ENCODE peak calls at places on chromosome 11, in seven cellular contexts. V is GM20000, X is WTC11, W is progenitor cell of endocrine pancreas, O is endothelial cell of umbilical vein, D is HFF-Myc, G is foreskin fibroblast. A is an unnamed sample.

GRCh38 chr11:78371221-78371899 is 46.3 kb downstream of the GAB2 start:
- DNase-seq in V (no peak), X (no peak), W (no peak), O (no peak), D (no peak), G (no peak), A (no peak)

GRCh38 chr11:121722431-121723256 is 269.9 kb upstream of the SORL1-AS1 start:
- DNase-seq in W (peak; percentile 62), V (no peak), G (peak; percentile 93), O (peak; percentile 94), X (peak; percentile 63), D (peak; percentile 64), A (no peak)

GRCh38 chr11:128518493-128519207 is 68.7 kb downstream of the ETS1 start:
- DNase-seq in G (no peak), V (no peak), O (no peak), D (no peak), X (no peak), W (no peak), A (no peak)

GRCh38 chr11:76152741-76153608 is 53.3 kb downstream of the WNT11 start:
- DNase-seq in W (no peak), D (no peak), O (no peak), G (no peak), X (no peak), V (peak; percentile 72), A (no peak)

GRCh38 chr11:124194696-124195418 is 11.7 kb downstream of the OR10D3 start:
- DNase-seq in W (no peak), G (peak; percentile 42), V (peak; percentile 56), D (peak; percentile 45), O (peak; percentile 79), X (peak; percentile 56), A (no peak)

GRCh38 chr11:63915961-63916836 is 765 bp downstream of the RCOR2 start:
- DNase-seq in O (no peak), G (peak; percentile 77), W (peak; percentile 76), V (peak; percentile 80), D (no peak), X (peak; percentile 96), A (no peak)

GRCh38 chr11:123544631-123545375 is 109.6 kb downstream of the SCN3B start:
- DNase-seq in V (no peak), W (no peak), X (no peak), D (no peak), G (no peak), O (no peak), A (no peak)

GRCh38 chr11:127524618-127525017 is 524.0 kb upstream of the KIRREL3 start:
- DNase-seq in X (no peak), O (no peak), D (no peak), V (no peak), W (no peak), G (no peak), A (no peak)

DNA sequence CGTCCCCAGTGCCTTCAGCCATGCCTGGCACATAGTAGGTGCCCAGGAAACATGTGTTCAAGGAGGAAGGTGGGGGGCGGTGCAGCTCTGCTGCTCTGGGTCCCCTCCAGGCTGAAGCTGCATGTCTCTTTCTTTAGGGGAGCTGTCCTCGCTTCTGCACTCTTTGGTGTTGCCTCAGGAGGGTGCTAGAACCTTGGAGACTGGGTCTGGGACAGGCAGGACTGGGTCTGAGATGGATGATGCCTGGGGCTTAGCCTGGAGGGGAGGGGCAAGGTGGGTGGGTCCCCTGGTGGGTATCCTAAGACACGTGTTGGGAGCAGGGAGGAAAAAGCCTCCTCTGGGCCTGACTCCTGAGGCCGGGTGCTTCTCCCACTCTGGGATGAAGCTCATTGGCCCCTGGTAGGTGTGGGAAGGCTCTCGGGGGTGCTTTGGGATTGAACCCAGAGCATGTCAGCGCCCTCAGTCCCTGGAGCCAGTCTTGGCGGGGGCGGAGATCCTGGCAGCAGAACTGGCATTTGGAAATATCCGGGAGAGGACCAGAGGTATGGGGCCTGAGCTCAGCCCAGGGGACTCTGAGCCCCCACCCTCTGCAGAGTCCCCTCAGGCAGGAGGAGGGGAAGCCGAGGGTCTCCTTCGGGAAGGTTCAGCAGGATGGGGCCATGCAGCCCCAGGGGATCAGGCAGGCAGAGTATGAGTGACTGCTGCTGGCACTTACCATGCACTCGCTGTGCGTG is 6.7 kb upstream of the GSTP1 start:
- DNase-seq in D (no peak), O (no peak), G (no peak), V (no peak), W (no peak), X (peak; percentile 50), A (no peak)
- TF ChIP-seq CTCF in D (no peak), O (no peak), G (no peak), V (no peak), W (no peak), X (no peak), A (no peak)

DNA sequence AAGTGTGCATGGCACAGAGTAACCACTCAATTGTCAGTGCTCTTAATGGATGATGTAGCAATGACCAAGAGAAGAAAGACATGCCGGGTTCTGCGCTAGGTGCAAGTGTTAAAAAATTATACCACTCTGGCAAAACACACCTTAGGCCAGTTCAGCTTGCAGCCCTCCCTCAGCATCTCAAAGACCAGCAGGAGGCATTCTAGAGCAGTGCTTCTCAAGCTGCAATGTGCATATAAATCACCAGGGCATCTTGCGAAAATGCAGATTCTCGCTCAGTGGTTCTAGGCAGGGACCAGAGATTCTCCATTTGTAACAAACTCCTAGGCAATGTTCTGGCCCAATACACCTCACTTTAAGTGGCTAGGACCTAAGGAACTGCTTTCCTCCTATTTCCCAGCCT is 337.3 kb upstream of the API5 start:
- DNase-seq in D (no peak), X (peak; percentile 32), O (no peak), G (no peak), W (no peak), V (no peak), A (no peak)
- TF ChIP-seq CTCF in D (no peak), X (no peak), O (no peak), G (no peak), W (no peak), V (no peak), A (no peak)

DNA sequence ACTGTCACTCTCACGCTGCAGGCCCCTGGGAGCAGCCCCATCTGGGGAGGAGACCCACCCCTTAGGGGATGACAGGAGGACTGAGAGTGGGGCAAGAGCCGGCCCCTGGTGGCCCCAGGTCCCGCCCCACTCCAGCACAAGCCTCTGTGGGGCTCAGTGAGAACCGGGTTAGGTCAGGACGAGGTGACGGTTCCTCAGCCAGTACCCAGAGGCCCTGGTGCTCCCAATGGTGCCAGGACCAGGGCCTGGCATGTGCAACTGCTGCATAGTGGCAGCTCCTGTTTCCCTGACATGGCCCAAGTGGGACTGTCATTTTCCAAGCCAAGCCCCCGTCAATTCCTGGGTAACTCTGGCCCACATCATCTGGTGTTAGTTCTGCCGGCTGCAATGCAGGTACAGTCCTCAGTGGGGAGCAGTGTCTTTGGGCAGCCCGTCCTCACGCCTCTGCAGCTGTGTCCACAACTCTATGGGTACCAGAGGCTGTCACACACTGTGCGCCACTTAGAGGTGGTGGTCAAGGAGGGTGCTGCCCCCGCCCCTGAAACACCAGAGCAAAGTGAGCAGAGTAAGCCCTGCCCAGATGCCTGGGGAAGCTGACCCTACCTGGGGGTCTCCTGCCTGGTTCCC is 15.9 kb downstream of the CHID1 start:
- DNase-seq in X (peak; percentile 50), W (no peak), G (no peak), D (no peak), O (no peak), V (no peak), A (no peak)
- TF ChIP-seq CTCF in X (peak; percentile 18), W (no peak), G (no peak), D (peak; percentile 10), O (no peak), V (no peak), A (no peak)

GRCh38 chr11:114171257-114172054 is 111.9 kb downstream of the ZBTB16 start:
- DNase-seq in D (no peak), O (peak; percentile 65), X (no peak), V (no peak), G (no peak), W (no peak), A (peak; percentile 73)
- TF ChIP-seq CTCF in D (no peak), O (no peak), X (no peak), V (no peak), G (no peak), W (no peak), A (no peak)

DNA sequence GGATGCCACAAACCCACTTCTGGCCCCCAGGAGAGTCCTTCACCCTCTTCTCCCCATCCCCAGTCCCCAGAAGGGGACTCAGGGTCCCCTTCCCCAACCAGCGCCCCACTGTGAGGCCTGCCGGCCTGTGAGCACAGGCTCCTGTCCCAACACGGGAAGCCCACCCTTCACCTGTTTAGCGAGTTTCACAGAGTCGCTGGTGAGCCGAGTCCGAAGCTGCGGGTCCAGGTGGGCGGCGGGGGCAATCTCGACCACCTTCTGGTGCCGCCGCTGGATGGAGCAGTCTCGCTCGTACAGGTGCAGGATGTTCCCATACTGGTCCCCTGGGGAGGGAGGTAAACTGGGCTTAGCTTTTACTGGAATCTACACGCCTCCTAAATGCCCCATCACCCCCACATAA is 13.3 kb downstream of the LRFN4 start:
- DNase-seq in D (no peak), W (no peak), G (no peak), V (no peak), X (no peak), O (no peak), A (no peak)
- TF ChIP-seq CTCF in D (no peak), W (no peak), G (no peak), V (no peak), X (no peak), O (no peak), A (no peak)

DNA sequence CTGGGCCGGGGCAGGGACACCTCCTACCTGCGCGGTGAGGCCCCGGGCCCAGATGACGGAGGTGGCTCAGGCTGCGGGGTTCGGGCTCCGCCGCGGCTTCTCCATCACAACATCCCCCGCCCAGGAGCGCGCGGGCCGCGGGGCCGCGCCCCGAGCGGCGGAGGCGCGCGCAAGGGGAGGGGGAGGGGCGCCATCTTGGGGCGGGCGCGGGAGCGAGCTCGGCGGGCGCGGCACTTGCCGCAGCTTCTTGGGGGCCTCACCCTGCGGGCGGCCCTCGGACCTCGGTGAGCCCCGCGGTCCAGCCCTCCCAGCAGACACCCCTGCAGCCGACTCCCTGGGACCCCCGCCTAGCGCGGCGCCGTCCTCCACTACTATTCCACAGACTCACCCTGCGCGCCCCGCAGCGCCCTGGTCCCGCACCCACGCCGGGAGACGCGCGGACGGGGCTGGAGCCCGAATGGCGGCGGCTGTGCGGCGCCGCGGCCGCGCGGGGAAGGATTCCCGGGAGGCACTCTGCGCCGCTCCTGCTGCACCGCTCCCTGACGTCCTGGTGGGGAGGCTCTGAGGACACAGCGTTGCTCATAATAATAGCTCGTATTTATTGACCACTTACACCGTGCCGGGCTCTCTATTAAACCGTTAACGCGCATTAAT is at the start of gene APBB1:
- DNase-seq in D (no peak), V (peak; percentile 86), W (peak; percentile 55), O (peak; percentile 67), X (peak; percentile 68), G (peak; percentile 89), A (no peak)
- TF ChIP-seq CTCF in D (no peak), V (no peak), W (peak; percentile 31), O (no peak), X (no peak), G (no peak), A (no peak)